ENCODE peak calls at places on chromosomes 11 and 22, in five cellular contexts. One of them, this sample, is unnamed.

GRCh38 chr11:93820847-93821246 is 29.6 kb downstream of the VSTM5 start:
- DNase-seq in stimulated activated CD4-positive, alpha-beta T cell treated with anti-CD3 and anti-CD28 coated beads, TNF-alpha, amount 100 ng/mL, for 4 hours: no peak
- DNase-seq in NCI-H1436 treated with DMSO at 0.1 percent for 48 hours: no peak
- DNase-seq in ELR: no peak
- DNase-seq in activated T-cell treated with anti-CD3 and anti-CD28 coated beads, Interleukin-2, amount 50 U/mL, for 24 hours: no peak
- DNase-seq in this sample: no peak

GRCh38 chr11:63480039-63480438 is 10.9 kb downstream of the PLAAT5 start:
- DNase-seq in NCI-H1436 treated with DMSO at 0.1 percent for 48 hours: no peak
- DNase-seq in stimulated activated CD4-positive, alpha-beta T cell treated with anti-CD3 and anti-CD28 coated beads, TNF-alpha, amount 100 ng/mL, for 4 hours: no peak
- DNase-seq in ELR: no peak
- DNase-seq in activated T-cell treated with anti-CD3 and anti-CD28 coated beads, Interleukin-2, amount 50 U/mL, for 24 hours: no peak
- DNase-seq in this sample: no peak

GRCh38 chr22:49298834-49299750 is 528.6 kb downstream of the BRD1 start:
- DNase-seq in NCI-H1436 treated with DMSO at 0.1 percent for 48 hours: no peak
- DNase-seq in activated T-cell treated with anti-CD3 and anti-CD28 coated beads, Interleukin-2, amount 50 U/mL, for 24 hours: peak
- DNase-seq in stimulated activated CD4-positive, alpha-beta T cell treated with anti-CD3 and anti-CD28 coated beads, TNF-alpha, amount 100 ng/mL, for 4 hours: no peak
- DNase-seq in ELR: no peak
- DNase-seq in this sample: no peak

GRCh38 chr11:61587951-61588695 is 7.2 kb upstream of the SYT7 start:
- DNase-seq in stimulated activated CD4-positive, alpha-beta T cell treated with anti-CD3 and anti-CD28 coated beads, TNF-alpha, amount 100 ng/mL, for 4 hours: peak
- DNase-seq in ELR: peak
- DNase-seq in activated T-cell treated with anti-CD3 and anti-CD28 coated beads, Interleukin-2, amount 50 U/mL, for 24 hours: peak
- DNase-seq in NCI-H1436 treated with DMSO at 0.1 percent for 48 hours: no peak
- DNase-seq in this sample: peak

GRCh38 chr22:12697441-12697840 is 2830.6 kb upstream of the OR11H1 start:
- DNase-seq in activated T-cell treated with anti-CD3 and anti-CD28 coated beads, Interleukin-2, amount 50 U/mL, for 24 hours: no peak
- DNase-seq in ELR: no peak
- DNase-seq in stimulated activated CD4-positive, alpha-beta T cell treated with anti-CD3 and anti-CD28 coated beads, TNF-alpha, amount 100 ng/mL, for 4 hours: no peak
- DNase-seq in NCI-H1436 treated with DMSO at 0.1 percent for 48 hours: no peak
- DNase-seq in this sample: no peak

GRCh38 chr22:28911777-28912669 is 28.7 kb downstream of the ZNRF3 start:
- DNase-seq in NCI-H1436 treated with DMSO at 0.1 percent for 48 hours: no peak
- DNase-seq in ELR: no peak
- DNase-seq in activated T-cell treated with anti-CD3 and anti-CD28 coated beads, Interleukin-2, amount 50 U/mL, for 24 hours: no peak
- DNase-seq in stimulated activated CD4-positive, alpha-beta T cell treated with anti-CD3 and anti-CD28 coated beads, TNF-alpha, amount 100 ng/mL, for 4 hours: no peak
- DNase-seq in this sample: no peak

GRCh38 chr11:108289699-108290098 is 66.8 kb downstream of the ATM start:
- DNase-seq in NCI-H1436 treated with DMSO at 0.1 percent for 48 hours: no peak
- DNase-seq in ELR: no peak
- DNase-seq in activated T-cell treated with anti-CD3 and anti-CD28 coated beads, Interleukin-2, amount 50 U/mL, for 24 hours: no peak
- DNase-seq in stimulated activated CD4-positive, alpha-beta T cell treated with anti-CD3 and anti-CD28 coated beads, TNF-alpha, amount 100 ng/mL, for 4 hours: no peak
- DNase-seq in this sample: no peak

GRCh38 chr11:39786682-39787081 is 1672.8 kb downstream of the LRRC4C start:
- DNase-seq in activated T-cell treated with anti-CD3 and anti-CD28 coated beads, Interleukin-2, amount 50 U/mL, for 24 hours: no peak
- DNase-seq in stimulated activated CD4-positive, alpha-beta T cell treated with anti-CD3 and anti-CD28 coated beads, TNF-alpha, amount 100 ng/mL, for 4 hours: no peak
- DNase-seq in NCI-H1436 treated with DMSO at 0.1 percent for 48 hours: no peak
- DNase-seq in ELR: no peak
- DNase-seq in this sample: no peak

GRCh38 chr11:45041556-45041955 is 90.9 kb upstream of the TP53I11 start:
- DNase-seq in activated T-cell treated with anti-CD3 and anti-CD28 coated beads, Interleukin-2, amount 50 U/mL, for 24 hours: no peak
- DNase-seq in stimulated activated CD4-positive, alpha-beta T cell treated with anti-CD3 and anti-CD28 coated beads, TNF-alpha, amount 100 ng/mL, for 4 hours: no peak
- DNase-seq in NCI-H1436 treated with DMSO at 0.1 percent for 48 hours: peak
- DNase-seq in ELR: no peak
- DNase-seq in this sample: no peak

GRCh38 chr22:28424427-28425080 is 255.1 kb downstream of the TTC28 start:
- DNase-seq in activated T-cell treated with anti-CD3 and anti-CD28 coated beads, Interleukin-2, amount 50 U/mL, for 24 hours: no peak
- DNase-seq in ELR: peak
- DNase-seq in stimulated activated CD4-positive, alpha-beta T cell treated with anti-CD3 and anti-CD28 coated beads, TNF-alpha, amount 100 ng/mL, for 4 hours: no peak
- DNase-seq in NCI-H1436 treated with DMSO at 0.1 percent for 48 hours: no peak
- DNase-seq in this sample: no peak

GRCh38 chr11:88552377-88553029 is 215.0 kb upstream of the CTSC start:
- DNase-seq in NCI-H1436 treated with DMSO at 0.1 percent for 48 hours: no peak
- DNase-seq in activated T-cell treated with anti-CD3 and anti-CD28 coated beads, Interleukin-2, amount 50 U/mL, for 24 hours: peak
- DNase-seq in stimulated activated CD4-positive, alpha-beta T cell treated with anti-CD3 and anti-CD28 coated beads, TNF-alpha, amount 100 ng/mL, for 4 hours: peak
- DNase-seq in ELR: peak
- DNase-seq in this sample: peak

GRCh38 chr22:20060700-20061480 is 19.2 kb upstream of the DGCR8 start:
- DNase-seq in stimulated activated CD4-positive, alpha-beta T cell treated with anti-CD3 and anti-CD28 coated beads, TNF-alpha, amount 100 ng/mL, for 4 hours: no peak
- DNase-seq in activated T-cell treated with anti-CD3 and anti-CD28 coated beads, Interleukin-2, amount 50 U/mL, for 24 hours: no peak
- DNase-seq in ELR: no peak
- DNase-seq in NCI-H1436 treated with DMSO at 0.1 percent for 48 hours: no peak
- DNase-seq in this sample: no peak

GRCh38 chr11:7531011-7531410 is 17.2 kb downstream of the PPFIBP2 start:
- DNase-seq in stimulated activated CD4-positive, alpha-beta T cell treated with anti-CD3 and anti-CD28 coated beads, TNF-alpha, amount 100 ng/mL, for 4 hours: no peak
- DNase-seq in activated T-cell treated with anti-CD3 and anti-CD28 coated beads, Interleukin-2, amount 50 U/mL, for 24 hours: no peak
- DNase-seq in NCI-H1436 treated with DMSO at 0.1 percent for 48 hours: no peak
- DNase-seq in ELR: no peak
- DNase-seq in this sample: no peak

GRCh38 chr11:94032725-94033124 is 11.6 kb downstream of the HEPHL1 start:
- DNase-seq in NCI-H1436 treated with DMSO at 0.1 percent for 48 hours: no peak
- DNase-seq in ELR: no peak
- DNase-seq in activated T-cell treated with anti-CD3 and anti-CD28 coated beads, Interleukin-2, amount 50 U/mL, for 24 hours: no peak
- DNase-seq in stimulated activated CD4-positive, alpha-beta T cell treated with anti-CD3 and anti-CD28 coated beads, TNF-alpha, amount 100 ng/mL, for 4 hours: no peak
- DNase-seq in this sample: no peak

GRCh38 chr11:128210148-128210940 is 377.0 kb downstream of the ETS1 start:
- DNase-seq in NCI-H1436 treated with DMSO at 0.1 percent for 48 hours: no peak
- DNase-seq in ELR: peak
- DNase-seq in activated T-cell treated with anti-CD3 and anti-CD28 coated beads, Interleukin-2, amount 50 U/mL, for 24 hours: no peak
- DNase-seq in stimulated activated CD4-positive, alpha-beta T cell treated with anti-CD3 and anti-CD28 coated beads, TNF-alpha, amount 100 ng/mL, for 4 hours: no peak
- DNase-seq in this sample: peak

This sample was measured in H1.